ENCODE peak calls at places on chromosome 7, in four cellular contexts. One of them, this sample, is unnamed.

GRCh38 chr7:91556956-91557650 is 292.9 kb downstream of the FZD1 start:
- DNase-seq in mammary epithelial cell: peak
- DNase-seq in NCI-H2029: no peak
- DNase-seq in T-helper 2 cell: no peak
- DNase-seq in this sample: peak

GRCh38 chr7:54992876-54993490 is 25.8 kb upstream of the EGFR start:
- DNase-seq in mammary epithelial cell: no peak
- DNase-seq in NCI-H2029: no peak
- DNase-seq in T-helper 2 cell: no peak
- DNase-seq in this sample: peak

GRCh38 chr7:104979167-104979841 is 34.7 kb upstream of the KMT2E start:
- DNase-seq in mammary epithelial cell: peak
- DNase-seq in T-helper 2 cell: no peak
- DNase-seq in NCI-H2029: no peak
- DNase-seq in this sample: no peak

GRCh38 chr7:18831943-18832342 is 285.5 kb downstream of the TWIST1 start:
- DNase-seq in T-helper 2 cell: no peak
- DNase-seq in mammary epithelial cell: peak
- DNase-seq in NCI-H2029: no peak
- DNase-seq in this sample: no peak

GRCh38 chr7:75738975-75739795 is 444 bp upstream of the HIP1 start:
- DNase-seq in NCI-H2029: peak
- DNase-seq in T-helper 2 cell: peak
- DNase-seq in mammary epithelial cell: peak
- DNase-seq in this sample: peak

GRCh38 chr7:151083071-151083823 is at the start of gene TMUB1:
- DNase-seq in NCI-H2029: no peak
- DNase-seq in mammary epithelial cell: peak
- DNase-seq in T-helper 2 cell: peak
- DNase-seq in this sample: peak

GRCh38 chr7:2313450-2314208 is 612 bp downstream of the SNX8 start:
- DNase-seq in NCI-H2029: no peak
- DNase-seq in mammary epithelial cell: peak
- DNase-seq in T-helper 2 cell: no peak
- DNase-seq in this sample: peak

GRCh38 chr7:36763084-36763807 is 39.0 kb upstream of the AOAH start:
- DNase-seq in T-helper 2 cell: no peak
- DNase-seq in NCI-H2029: no peak
- DNase-seq in mammary epithelial cell: no peak
- DNase-seq in this sample: no peak

GRCh38 chr7:80604436-80604835 is 34.0 kb upstream of the CD36 start:
- DNase-seq in T-helper 2 cell: no peak
- DNase-seq in NCI-H2029: peak
- DNase-seq in mammary epithelial cell: no peak
- DNase-seq in this sample: no peak

GRCh38 chr7:155755026-155755425 is 57.2 kb downstream of the SHH start:
- DNase-seq in NCI-H2029: no peak
- DNase-seq in mammary epithelial cell: no peak
- DNase-seq in T-helper 2 cell: no peak
- DNase-seq in this sample: no peak

GRCh38 chr7:110522061-110522750 is 568.7 kb upstream of the LRRN3 start:
- DNase-seq in T-helper 2 cell: no peak
- DNase-seq in mammary epithelial cell: no peak
- DNase-seq in NCI-H2029: no peak
- DNase-seq in this sample: no peak

GRCh38 chr7:95141755-95142154 is 182.6 kb downstream of the PON1 start:
- DNase-seq in T-helper 2 cell: no peak
- DNase-seq in mammary epithelial cell: peak
- DNase-seq in NCI-H2029: no peak
- DNase-seq in this sample: peak

GRCh38 chr7:129494041-129494440 is 8.3 kb upstream of the SMKR1 start:
- DNase-seq in mammary epithelial cell: peak
- DNase-seq in NCI-H2029: no peak
- DNase-seq in T-helper 2 cell: no peak
- DNase-seq in this sample: peak

GRCh38 chr7:79453266-79453557 is 255 bp downstream of the MAGI2 start:
- DNase-seq in mammary epithelial cell: no peak
- DNase-seq in T-helper 2 cell: no peak
- DNase-seq in NCI-H2029: no peak
- DNase-seq in this sample: no peak

GRCh38 chr7:47951374-47951773 is 3.1 kb upstream of the PKD1L1 start:
- DNase-seq in T-helper 2 cell: no peak
- DNase-seq in mammary epithelial cell: no peak
- DNase-seq in NCI-H2029: no peak
- DNase-seq in this sample: no peak

GRCh38 chr7:91425149-91425548 is 160.9 kb downstream of the FZD1 start:
- DNase-seq in T-helper 2 cell: no peak
- DNase-seq in mammary epithelial cell: no peak
- DNase-seq in NCI-H2029: no peak
- DNase-seq in this sample: no peak

GRCh38 chr7:18895456-18895855 is 222.0 kb downstream of the TWIST1 start:
- DNase-seq in NCI-H2029: no peak
- DNase-seq in mammary epithelial cell: peak
- DNase-seq in T-helper 2 cell: no peak
- DNase-seq in this sample: peak

This sample was measured in MCF 10A.